ENCODE peak calls at places on chromosome 6, in six cellular contexts. One of them, this sample, is unnamed.

GRCh38 chr6:169985121-169986015 is 233.9 kb downstream of the ERMARD start:
- DNase-seq in DND-41: no peak
- DNase-seq in H9: no peak
- DNase-seq in PC-3: no peak
- DNase-seq in neural progenitor cell: no peak
- DNase-seq in sigmoid colon: peak
- DNase-seq in this sample: no peak

GRCh38 chr6:157789861-157790260 is 33.2 kb upstream of the SNX9 start:
- DNase-seq in DND-41: no peak
- DNase-seq in H9: peak
- DNase-seq in PC-3: no peak
- DNase-seq in neural progenitor cell: peak
- DNase-seq in sigmoid colon: no peak
- DNase-seq in this sample: no peak

GRCh38 chr6:34132082-34132357 is 13.9 kb downstream of the GRM4 start:
- DNase-seq in DND-41: no peak
- DNase-seq in H9: peak
- DNase-seq in PC-3: no peak
- DNase-seq in neural progenitor cell: no peak
- DNase-seq in sigmoid colon: no peak
- DNase-seq in this sample: no peak

GRCh38 chr6:155274533-155274932 is 10.7 kb downstream of the CLDN20 start:
- DNase-seq in DND-41: no peak
- DNase-seq in H9: no peak
- DNase-seq in PC-3: no peak
- DNase-seq in neural progenitor cell: no peak
- DNase-seq in sigmoid colon: no peak
- DNase-seq in this sample: peak

GRCh38 chr6:84764332-84765049 is at the start of gene TBX18:
- DNase-seq in DND-41: no peak
- DNase-seq in H9: peak
- DNase-seq in PC-3: no peak
- DNase-seq in neural progenitor cell: peak
- DNase-seq in sigmoid colon: peak
- DNase-seq in this sample: no peak

GRCh38 chr6:168408504-168409136 is 32.4 kb upstream of the SMOC2 start:
- DNase-seq in DND-41: no peak
- DNase-seq in H9: peak
- DNase-seq in PC-3: no peak
- DNase-seq in neural progenitor cell: no peak
- DNase-seq in sigmoid colon: no peak
- DNase-seq in this sample: no peak

GRCh38 chr6:55174211-55175013 is at the start of gene HCRTR2:
- DNase-seq in DND-41: no peak
- DNase-seq in H9: peak
- DNase-seq in PC-3: no peak
- DNase-seq in neural progenitor cell: peak
- DNase-seq in sigmoid colon: no peak
- DNase-seq in this sample: no peak

GRCh38 chr6:132218063-132218696 is 183.1 kb downstream of the MOXD1 start:
- DNase-seq in DND-41: no peak
- DNase-seq in H9: no peak
- DNase-seq in PC-3: peak
- DNase-seq in neural progenitor cell: no peak
- DNase-seq in sigmoid colon: no peak
- DNase-seq in this sample: peak

GRCh38 chr6:74277749-74278148 is 581.7 kb downstream of the CD109 start:
- DNase-seq in DND-41: no peak
- DNase-seq in H9: no peak
- DNase-seq in PC-3: peak
- DNase-seq in neural progenitor cell: no peak
- DNase-seq in sigmoid colon: no peak
- DNase-seq in this sample: peak

GRCh38 chr6:74282143-74282689 is 586.2 kb downstream of the CD109 start:
- DNase-seq in DND-41: no peak
- DNase-seq in H9: no peak
- DNase-seq in PC-3: no peak
- DNase-seq in neural progenitor cell: no peak
- DNase-seq in sigmoid colon: peak
- DNase-seq in this sample: no peak

GRCh38 chr6:74284266-74284665 is 588.3 kb downstream of the CD109 start:
- DNase-seq in DND-41: no peak
- DNase-seq in H9: no peak
- DNase-seq in PC-3: no peak
- DNase-seq in neural progenitor cell: no peak
- DNase-seq in sigmoid colon: no peak
- DNase-seq in this sample: no peak

GRCh38 chr6:74280130-74280692 is 584.2 kb downstream of the CD109 start:
- DNase-seq in DND-41: no peak
- DNase-seq in H9: no peak
- DNase-seq in PC-3: peak
- DNase-seq in neural progenitor cell: no peak
- DNase-seq in sigmoid colon: no peak
- DNase-seq in this sample: peak
- TF ChIP-seq CTCF in DND-41: no peak
- TF ChIP-seq CTCF in H9: peak
- TF ChIP-seq CTCF in PC-3: peak
- TF ChIP-seq CTCF in neural progenitor cell: peak
- TF ChIP-seq CTCF in sigmoid colon: no peak
- TF ChIP-seq CTCF in this sample: peak

DNA sequence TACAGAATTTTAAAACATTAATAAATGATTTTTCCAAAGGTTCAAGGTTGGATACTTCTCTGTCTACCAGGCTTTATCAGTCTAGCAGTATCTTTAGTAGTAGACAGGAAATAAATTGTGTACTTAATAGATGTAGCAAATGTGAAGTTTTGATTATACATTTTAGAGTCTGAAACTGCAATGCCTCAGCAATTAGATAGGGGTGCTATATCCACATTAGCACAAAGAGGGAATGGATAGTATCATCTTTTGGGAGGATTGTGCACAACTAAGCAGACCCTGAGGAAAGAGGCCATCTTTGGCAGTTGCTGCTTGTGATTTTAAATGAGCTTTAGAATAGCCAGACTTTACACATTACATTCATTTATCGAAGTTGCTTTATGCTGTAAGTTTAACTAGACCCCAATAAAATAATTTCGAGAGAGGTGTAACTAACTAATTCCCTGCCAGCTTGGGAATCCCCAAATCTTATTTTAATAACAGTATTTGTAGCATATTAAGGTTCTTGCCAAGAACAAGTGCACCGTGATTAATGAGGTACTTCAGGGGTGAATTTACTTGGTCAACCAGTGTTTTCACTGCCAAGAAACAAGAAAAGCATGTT is 2.8 kb downstream of the KCNQ5 start:
- DNase-seq in DND-41: no peak
- DNase-seq in H9: no peak
- DNase-seq in PC-3: peak
- DNase-seq in neural progenitor cell: peak
- DNase-seq in sigmoid colon: no peak
- DNase-seq in this sample: peak
- TF ChIP-seq CTCF in DND-41: peak
- TF ChIP-seq CTCF in H9: peak
- TF ChIP-seq CTCF in PC-3: peak
- TF ChIP-seq CTCF in neural progenitor cell: peak
- TF ChIP-seq CTCF in sigmoid colon: no peak
- TF ChIP-seq CTCF in this sample: peak

DNA sequence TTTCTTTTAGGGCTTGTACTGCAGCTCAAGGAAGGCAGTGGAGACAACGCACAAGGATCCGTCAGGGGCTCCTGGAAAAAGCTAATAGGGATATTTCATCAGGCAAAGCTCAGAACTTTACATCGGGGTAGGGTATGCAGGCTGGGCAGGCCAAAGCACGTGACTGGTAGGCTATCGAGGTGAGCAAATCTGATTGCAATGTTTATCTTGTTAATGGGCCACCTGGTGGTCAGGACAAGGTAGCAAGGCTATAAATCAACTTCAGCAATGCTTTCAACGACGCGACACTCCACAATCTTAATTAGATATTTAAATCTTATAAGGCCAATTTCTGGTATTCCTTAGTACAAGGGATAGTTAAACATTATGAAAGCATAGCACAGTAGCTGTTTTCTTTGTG is 1302.8 kb upstream of the EYS start:
- DNase-seq in DND-41: no peak
- DNase-seq in H9: peak
- DNase-seq in PC-3: peak
- DNase-seq in neural progenitor cell: peak
- DNase-seq in sigmoid colon: no peak
- DNase-seq in this sample: no peak
- TF ChIP-seq CTCF in DND-41: peak
- TF ChIP-seq CTCF in H9: peak
- TF ChIP-seq CTCF in PC-3: peak
- TF ChIP-seq CTCF in neural progenitor cell: peak
- TF ChIP-seq CTCF in sigmoid colon: no peak
- TF ChIP-seq CTCF in this sample: peak

GRCh38 chr6:43856005-43856765 is 86.2 kb downstream of the VEGFA start:
- DNase-seq in DND-41: no peak
- DNase-seq in H9: peak
- DNase-seq in PC-3: peak
- DNase-seq in neural progenitor cell: peak
- DNase-seq in sigmoid colon: no peak
- DNase-seq in this sample: peak
- TF ChIP-seq CTCF in DND-41: peak
- TF ChIP-seq CTCF in H9: peak
- TF ChIP-seq CTCF in PC-3: peak
- TF ChIP-seq CTCF in neural progenitor cell: peak
- TF ChIP-seq CTCF in sigmoid colon: no peak
- TF ChIP-seq CTCF in this sample: peak

GRCh38 chr6:1524040-1524480 is 85.7 kb upstream of the FOXC1 start:
- DNase-seq in DND-41: no peak
- DNase-seq in H9: peak
- DNase-seq in PC-3: no peak
- DNase-seq in neural progenitor cell: peak
- DNase-seq in sigmoid colon: no peak
- DNase-seq in this sample: no peak
- TF ChIP-seq CTCF in DND-41: no peak
- TF ChIP-seq CTCF in H9: peak
- TF ChIP-seq CTCF in PC-3: peak
- TF ChIP-seq CTCF in neural progenitor cell: peak
- TF ChIP-seq CTCF in sigmoid colon: no peak
- TF ChIP-seq CTCF in this sample: peak